ENCODE peak calls at places on chromosome 15, in seven cellular contexts. One of them, this sample, is unnamed.

GRCh38 chr15:78264304-78265136 is at the start of gene DNAJA4:
- DNase-seq in BJ: no peak
- DNase-seq in iris pigment epithelial cell: peak
- DNase-seq in dermis blood vessel endothelial cell: peak
- DNase-seq in ascending aorta: no peak
- DNase-seq in T-helper 1 cell: peak
- DNase-seq in H54: no peak
- DNase-seq in this sample: peak

GRCh38 chr15:68252925-68253534 is 23.5 kb upstream of the CLN6 start:
- DNase-seq in ascending aorta: no peak
- DNase-seq in BJ: no peak
- DNase-seq in dermis blood vessel endothelial cell: peak
- DNase-seq in iris pigment epithelial cell: peak
- DNase-seq in H54: peak
- DNase-seq in T-helper 1 cell: peak
- DNase-seq in this sample: peak

GRCh38 chr15:43553021-43553420 is 35.6 kb downstream of the MAP1A start:
- DNase-seq in ascending aorta: no peak
- DNase-seq in dermis blood vessel endothelial cell: no peak
- DNase-seq in BJ: no peak
- DNase-seq in T-helper 1 cell: no peak
- DNase-seq in iris pigment epithelial cell: no peak
- DNase-seq in H54: no peak
- DNase-seq in this sample: no peak

GRCh38 chr15:34620814-34621213 is 37.4 kb upstream of the GOLGA8B start:
- DNase-seq in dermis blood vessel endothelial cell: peak
- DNase-seq in iris pigment epithelial cell: no peak
- DNase-seq in BJ: no peak
- DNase-seq in ascending aorta: no peak
- DNase-seq in H54: no peak
- DNase-seq in T-helper 1 cell: no peak
- DNase-seq in this sample: no peak

GRCh38 chr15:28984421-28985375 is 98.9 kb downstream of the APBA2 start:
- DNase-seq in ascending aorta: no peak
- DNase-seq in T-helper 1 cell: no peak
- DNase-seq in iris pigment epithelial cell: peak
- DNase-seq in dermis blood vessel endothelial cell: no peak
- DNase-seq in BJ: no peak
- DNase-seq in H54: peak
- DNase-seq in this sample: no peak

GRCh38 chr15:41969851-41970431 is 2.4 kb downstream of the EHD4 start:
- DNase-seq in H54: no peak
- DNase-seq in T-helper 1 cell: peak
- DNase-seq in iris pigment epithelial cell: no peak
- DNase-seq in dermis blood vessel endothelial cell: peak
- DNase-seq in BJ: no peak
- DNase-seq in ascending aorta: no peak
- DNase-seq in this sample: peak

GRCh38 chr15:98658831-98659699 is 10.7 kb downstream of the IGF1R start:
- DNase-seq in iris pigment epithelial cell: peak
- DNase-seq in ascending aorta: no peak
- DNase-seq in dermis blood vessel endothelial cell: peak
- DNase-seq in H54: no peak
- DNase-seq in T-helper 1 cell: peak
- DNase-seq in BJ: no peak
- DNase-seq in this sample: peak

GRCh38 chr15:34262362-34262761 is 37.5 kb downstream of the EMC4 start:
- DNase-seq in BJ: no peak
- DNase-seq in T-helper 1 cell: no peak
- DNase-seq in iris pigment epithelial cell: no peak
- DNase-seq in ascending aorta: no peak
- DNase-seq in H54: no peak
- DNase-seq in dermis blood vessel endothelial cell: no peak
- DNase-seq in this sample: no peak

GRCh38 chr15:38398134-38398533 is 55.8 kb upstream of the FAM98B start:
- DNase-seq in BJ: peak
- DNase-seq in dermis blood vessel endothelial cell: peak
- DNase-seq in T-helper 1 cell: no peak
- DNase-seq in ascending aorta: peak
- DNase-seq in H54: peak
- DNase-seq in iris pigment epithelial cell: peak
- DNase-seq in this sample: no peak

GRCh38 chr15:70327328-70328136 is 229.8 kb upstream of the TLE3 start:
- DNase-seq in iris pigment epithelial cell: peak
- DNase-seq in BJ: peak
- DNase-seq in ascending aorta: no peak
- DNase-seq in dermis blood vessel endothelial cell: peak
- DNase-seq in H54: no peak
- DNase-seq in T-helper 1 cell: no peak
- DNase-seq in this sample: no peak

GRCh38 chr15:62565620-62566019 is 400.5 kb upstream of the C2CD4B start:
- DNase-seq in iris pigment epithelial cell: no peak
- DNase-seq in dermis blood vessel endothelial cell: no peak
- DNase-seq in BJ: no peak
- DNase-seq in H54: no peak
- DNase-seq in ascending aorta: no peak
- DNase-seq in T-helper 1 cell: no peak
- DNase-seq in this sample: no peak

GRCh38 chr15:39685999-39686613 is 96.5 kb downstream of the FSIP1 start:
- DNase-seq in BJ: no peak
- DNase-seq in T-helper 1 cell: peak
- DNase-seq in iris pigment epithelial cell: peak
- DNase-seq in ascending aorta: no peak
- DNase-seq in dermis blood vessel endothelial cell: peak
- DNase-seq in H54: peak
- DNase-seq in this sample: peak

GRCh38 chr15:44328135-44328534 is 39.6 kb downstream of the GOLM2 start:
- DNase-seq in BJ: no peak
- DNase-seq in iris pigment epithelial cell: no peak
- DNase-seq in H54: no peak
- DNase-seq in dermis blood vessel endothelial cell: no peak
- DNase-seq in ascending aorta: no peak
- DNase-seq in T-helper 1 cell: no peak
- DNase-seq in this sample: no peak

GRCh38 chr15:26394801-26395200 is 378.1 kb downstream of the GABRB3 start:
- DNase-seq in dermis blood vessel endothelial cell: no peak
- DNase-seq in iris pigment epithelial cell: no peak
- DNase-seq in BJ: no peak
- DNase-seq in H54: no peak
- DNase-seq in T-helper 1 cell: no peak
- DNase-seq in ascending aorta: no peak
- DNase-seq in this sample: no peak

GRCh38 chr15:92650256-92650655 is 5.3 kb downstream of the FAM174B start:
- DNase-seq in H54: no peak
- DNase-seq in BJ: no peak
- DNase-seq in iris pigment epithelial cell: no peak
- DNase-seq in T-helper 1 cell: no peak
- DNase-seq in ascending aorta: no peak
- DNase-seq in dermis blood vessel endothelial cell: no peak
- DNase-seq in this sample: no peak

GRCh38 chr15:52255008-52255407 is 40.6 kb downstream of the MYO5C start:
- DNase-seq in H54: no peak
- DNase-seq in dermis blood vessel endothelial cell: peak
- DNase-seq in T-helper 1 cell: no peak
- DNase-seq in iris pigment epithelial cell: peak
- DNase-seq in BJ: no peak
- DNase-seq in ascending aorta: no peak
- DNase-seq in this sample: no peak

GRCh38 chr15:66999601-67000000 is 65.8 kb upstream of the SMAD3 start:
- DNase-seq in BJ: no peak
- DNase-seq in ascending aorta: no peak
- DNase-seq in T-helper 1 cell: no peak
- DNase-seq in dermis blood vessel endothelial cell: no peak
- DNase-seq in H54: no peak
- DNase-seq in iris pigment epithelial cell: no peak
- DNase-seq in this sample: no peak